ENCODE peak calls at places on chromosomes 13 and 19, in four cellular contexts. Z is left ventricle myocardium inferior, G is IMR-90, F is A549. A is an unnamed sample. For H3K4me1, the result is how much of the 10 kb centered on the place peaks cover.

GRCh38 chr13:102686024-102686423 is 8.8 kb downstream of the METTL21C start:
- DNase-seq in Z (no peak), G (no peak), F (no peak), A (no peak)

GRCh38 chr13:46543307-46543706 is 9.7 kb upstream of the LRCH1 start:
- DNase-seq in F (no peak), G (no peak), Z (no peak), A (no peak)

GRCh38 chr13:83825676-83826075 is 56.6 kb downstream of the SLITRK1 start:
- DNase-seq in F (no peak), Z (no peak), G (no peak), A (no peak)

GRCh38 chr19:19613456-19613855 is 5.0 kb downstream of the PBX4 start:
- DNase-seq in G (no peak), F (peak), Z (no peak), A (peak)

GRCh38 chr13:95254341-95254740 is 46.9 kb downstream of the ABCC4 start:
- DNase-seq in Z (no peak), G (peak), F (no peak), A (peak)

GRCh38 chr19:12938536-12939291 is at the start of gene CALR:
- DNase-seq in G (no peak), Z (no peak), F (no peak), A (peak)

GRCh38 chr13:112222971-112223370 is 153.2 kb upstream of the SPACA7 start:
- DNase-seq in G (no peak), F (no peak), Z (no peak), A (no peak)

GRCh38 chr13:29999492-30000372 is 149.3 kb upstream of the UBL3 start:
- DNase-seq in G (no peak), Z (no peak), F (no peak), A (no peak)

GRCh38 chr13:59677966-59678814 is 485.5 kb downstream of the DIAPH3 start:
- DNase-seq in F (peak), G (peak), Z (no peak), A (peak)

GRCh38 chr19:52992109-52993004 is 21.4 kb upstream of the ERVV-1 start:
- DNase-seq in F (no peak), G (no peak), Z (peak), A (no peak)

DNA sequence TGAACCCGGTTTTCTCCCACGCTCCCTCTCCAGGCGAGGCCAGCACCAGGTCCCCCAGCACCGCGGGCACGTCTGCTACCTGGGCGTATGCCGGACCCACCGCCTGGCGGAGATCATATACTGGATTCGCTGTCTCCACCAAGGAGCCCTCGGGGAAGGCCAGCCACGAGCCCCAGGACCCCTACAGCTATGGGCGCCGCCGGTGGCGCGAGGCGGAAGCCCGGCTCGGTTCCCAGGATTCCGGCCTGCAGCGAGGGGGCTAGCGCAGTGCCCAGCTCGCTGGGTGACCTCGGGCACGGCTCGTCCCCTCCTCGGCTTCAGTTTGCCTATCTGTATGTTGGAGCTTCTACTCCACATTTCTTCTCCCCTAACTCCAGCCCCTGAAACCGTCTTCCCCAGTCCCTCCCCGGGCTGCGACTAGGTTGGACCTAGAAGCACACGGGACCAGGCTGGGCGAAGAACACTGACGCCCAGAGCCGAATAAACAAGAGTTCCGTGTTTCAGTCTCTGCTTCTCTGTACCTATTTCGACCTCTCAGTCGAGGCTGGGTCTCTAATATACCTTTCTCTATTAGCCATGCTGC is 752 bp upstream of the CPT1C start:
- DNase-seq in Z (no peak), F (no peak), G (no peak), A (no peak)
- TF ChIP-seq CTCF in Z (peak), F (no peak), G (no peak), A (no peak)

GRCh38 chr13:27622102-27622820 is 569 bp downstream of the POLR1D start:
- DNase-seq in Z (no peak), F (no peak), G (peak), A (no peak)
- H3K4me1 ChIP-seq in Z (half or more), F (under half), G (under half), A (under half)

GRCh38 chr19:2997720-2998119 is 20.4 kb downstream of the TLE6 start:
- DNase-seq in Z (no peak), G (no peak), F (no peak), A (no peak)
- H3K27ac ChIP-seq in Z (no peak), G (no peak), F (no peak), A (no peak)

GRCh38 chr13:105135852-105136251 is 1399.6 kb downstream of the EFNB2 start:
- DNase-seq in Z (no peak), F (no peak), G (no peak), A (no peak)

GRCh38 chr13:105144020-105144419 is 1391.4 kb downstream of the EFNB2 start:
- DNase-seq in Z (no peak), G (no peak), F (no peak), A (no peak)

GRCh38 chr13:105139048-105139379 is 1396.4 kb downstream of the EFNB2 start:
- DNase-seq in Z (no peak), G (no peak), F (no peak), A (no peak)

GRCh38 chr13:105142556-105142955 is 1392.9 kb downstream of the EFNB2 start:
- DNase-seq in Z (no peak), G (no peak), F (no peak), A (no peak)

GRCh38 chr13:105139380-105140285 is 1395.8 kb downstream of the EFNB2 start:
- DNase-seq in Z (peak), G (peak), F (peak), A (no peak)
- TF ChIP-seq CTCF in Z (peak), G (peak), F (peak), A (no peak)

DNA sequence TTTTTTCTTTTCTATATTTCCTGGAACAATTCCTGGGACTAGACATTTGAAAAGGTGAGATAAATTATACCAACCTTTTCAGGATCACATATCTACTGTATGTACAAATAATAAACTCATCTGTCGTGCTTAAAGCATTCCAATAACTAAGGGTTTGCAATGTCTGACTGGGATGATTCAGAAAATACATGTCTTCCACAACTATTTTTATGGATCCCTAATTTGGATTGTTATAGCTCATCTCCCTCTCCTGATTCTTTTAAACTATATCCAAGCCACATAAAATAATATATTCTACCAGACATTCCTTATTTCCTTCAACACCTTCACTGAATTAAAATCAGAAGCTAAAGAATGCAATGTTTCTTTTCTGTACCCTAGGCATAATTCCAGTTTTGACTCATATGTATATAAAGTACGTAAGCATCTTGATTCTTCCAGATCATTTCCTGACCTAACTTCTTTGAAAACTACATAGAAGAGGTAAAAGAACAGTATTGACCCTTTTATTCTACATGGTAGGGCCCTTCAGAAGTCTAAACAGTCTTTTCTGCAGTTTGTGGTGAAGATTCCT is 420.4 kb downstream of the EFNB2 start:
- DNase-seq in Z (no peak), G (peak), F (no peak), A (no peak)
- H3K4me1 ChIP-seq in Z (under half), G (under half), F (under half), A (under half)

DNA sequence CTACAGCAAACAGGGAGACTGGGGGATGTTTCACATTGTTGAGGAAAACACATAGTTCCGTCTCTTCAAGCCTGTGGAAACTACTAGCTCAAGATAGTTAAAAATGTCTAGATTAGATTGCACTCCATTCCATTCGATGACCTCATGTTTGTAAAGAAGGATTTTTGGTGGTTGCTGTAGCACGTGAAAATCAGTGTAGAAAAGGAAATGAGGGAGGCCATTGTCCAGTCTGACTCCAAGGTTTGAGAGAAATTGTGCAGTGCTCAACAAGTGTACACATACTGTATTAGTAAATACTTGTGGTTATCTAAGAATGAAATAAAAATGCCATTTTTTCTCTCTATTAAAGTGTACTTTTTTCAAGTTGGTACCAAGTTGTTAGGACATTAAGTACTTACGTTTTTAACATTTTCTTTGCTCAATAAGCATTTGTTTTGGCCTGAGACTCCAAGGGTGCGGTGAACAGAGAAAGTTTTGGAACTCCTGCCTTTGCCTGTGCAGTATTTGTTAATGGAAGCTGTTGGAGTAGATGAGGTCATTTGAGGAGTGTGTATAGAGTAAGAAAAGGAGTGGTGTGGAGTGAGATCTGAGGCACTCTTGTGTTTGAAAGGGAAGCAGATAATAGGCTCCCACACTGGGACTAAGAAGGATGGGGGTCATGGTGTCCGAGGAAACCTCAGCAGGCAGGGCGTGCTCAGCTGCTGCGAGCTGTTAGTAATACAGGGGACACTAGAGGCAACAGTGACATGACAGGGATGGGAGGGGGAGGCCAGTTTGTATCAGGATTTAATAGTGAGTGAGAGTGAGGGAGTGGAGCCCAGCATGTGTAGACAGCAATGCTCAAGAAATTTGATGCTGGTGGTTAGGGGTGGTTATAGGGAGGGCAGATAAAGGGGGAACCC is 4.4 kb downstream of the WASF3 start:
- DNase-seq in G (peak), F (no peak), Z (no peak), A (no peak)
- H3K27ac ChIP-seq in G (peak), F (no peak), Z (peak), A (no peak)

GRCh38 chr13:51923983-51924539 is 62.3 kb downstream of the CCDC70 start:
- DNase-seq in Z (no peak), G (no peak), F (peak), A (no peak)
- TF ChIP-seq CTCF in Z (peak), G (peak), F (no peak), A (peak)

GRCh38 chr13:19955873-19956559 is 2.5 kb upstream of the ZMYM2 start:
- DNase-seq in F (no peak), G (no peak), Z (no peak), A (no peak)
- H3K4me1 ChIP-seq in F (under half), G (under half), Z (under half), A (under half)

A was measured in foreskin keratinocyte.